ENCODE peak calls at places on chromosomes 7 and 10, in eight cellular contexts. One of them, this sample, is unnamed.

GRCh38 chr10:75400769-75401568 is 595 bp downstream of the ZNF503 start:
- DNase-seq in stomach: peak
- DNase-seq in endothelial cell of umbilical vein: peak
- DNase-seq in DND-41: no peak
- DNase-seq in foreskin fibroblast: peak
- DNase-seq in body of pancreas: peak
- DNase-seq in IMR-90: peak
- DNase-seq in HFF-Myc: no peak
- DNase-seq in this sample: no peak

GRCh38 chr7:149625339-149625946 is 127.8 kb upstream of the ZNF746 start:
- DNase-seq in stomach: peak
- DNase-seq in endothelial cell of umbilical vein: peak
- DNase-seq in DND-41: peak
- DNase-seq in foreskin fibroblast: peak
- DNase-seq in body of pancreas: peak
- DNase-seq in IMR-90: peak
- DNase-seq in HFF-Myc: peak
- DNase-seq in this sample: no peak

GRCh38 chr7:108114117-108114841 is 15.9 kb downstream of the LAMB4 start:
- DNase-seq in stomach: no peak
- DNase-seq in endothelial cell of umbilical vein: peak
- DNase-seq in DND-41: no peak
- DNase-seq in foreskin fibroblast: no peak
- DNase-seq in body of pancreas: no peak
- DNase-seq in IMR-90: no peak
- DNase-seq in HFF-Myc: no peak
- DNase-seq in this sample: no peak

GRCh38 chr10:132297521-132297920 is 10.2 kb downstream of the STK32C start:
- DNase-seq in stomach: no peak
- DNase-seq in endothelial cell of umbilical vein: no peak
- DNase-seq in DND-41: peak
- DNase-seq in foreskin fibroblast: no peak
- DNase-seq in body of pancreas: no peak
- DNase-seq in IMR-90: no peak
- DNase-seq in HFF-Myc: no peak
- DNase-seq in this sample: no peak

GRCh38 chr7:44490351-44491200 is at the start of gene NUDCD3:
- DNase-seq in stomach: peak
- DNase-seq in endothelial cell of umbilical vein: peak
- DNase-seq in DND-41: peak
- DNase-seq in foreskin fibroblast: peak
- DNase-seq in body of pancreas: peak
- DNase-seq in IMR-90: peak
- DNase-seq in HFF-Myc: peak
- DNase-seq in this sample: no peak

GRCh38 chr7:157692156-157693011 is 355.6 kb downstream of the DNAJB6 start:
- DNase-seq in stomach: no peak
- DNase-seq in endothelial cell of umbilical vein: no peak
- DNase-seq in DND-41: no peak
- DNase-seq in foreskin fibroblast: no peak
- DNase-seq in body of pancreas: no peak
- DNase-seq in IMR-90: no peak
- DNase-seq in HFF-Myc: no peak
- DNase-seq in this sample: no peak

GRCh38 chr7:79553811-79554555 is 100.5 kb upstream of the MAGI2 start:
- DNase-seq in stomach: no peak
- DNase-seq in endothelial cell of umbilical vein: no peak
- DNase-seq in DND-41: no peak
- DNase-seq in foreskin fibroblast: peak
- DNase-seq in body of pancreas: no peak
- DNase-seq in IMR-90: peak
- DNase-seq in HFF-Myc: no peak
- DNase-seq in this sample: peak

GRCh38 chr7:108145401-108145800 is 15.2 kb upstream of the LAMB4 start:
- DNase-seq in stomach: no peak
- DNase-seq in endothelial cell of umbilical vein: no peak
- DNase-seq in DND-41: no peak
- DNase-seq in foreskin fibroblast: no peak
- DNase-seq in body of pancreas: no peak
- DNase-seq in IMR-90: no peak
- DNase-seq in HFF-Myc: no peak
- DNase-seq in this sample: no peak

GRCh38 chr10:60816624-60817023 is 38.3 kb downstream of the CDK1 start:
- DNase-seq in stomach: peak
- DNase-seq in endothelial cell of umbilical vein: peak
- DNase-seq in DND-41: peak
- DNase-seq in foreskin fibroblast: peak
- DNase-seq in body of pancreas: peak
- DNase-seq in IMR-90: peak
- DNase-seq in HFF-Myc: peak
- DNase-seq in this sample: peak

GRCh38 chr10:69491611-69492010 is 40.3 kb downstream of the TSPAN15 start:
- DNase-seq in stomach: no peak
- DNase-seq in endothelial cell of umbilical vein: no peak
- DNase-seq in DND-41: no peak
- DNase-seq in foreskin fibroblast: no peak
- DNase-seq in body of pancreas: peak
- DNase-seq in IMR-90: no peak
- DNase-seq in HFF-Myc: no peak
- DNase-seq in this sample: no peak

DNA sequence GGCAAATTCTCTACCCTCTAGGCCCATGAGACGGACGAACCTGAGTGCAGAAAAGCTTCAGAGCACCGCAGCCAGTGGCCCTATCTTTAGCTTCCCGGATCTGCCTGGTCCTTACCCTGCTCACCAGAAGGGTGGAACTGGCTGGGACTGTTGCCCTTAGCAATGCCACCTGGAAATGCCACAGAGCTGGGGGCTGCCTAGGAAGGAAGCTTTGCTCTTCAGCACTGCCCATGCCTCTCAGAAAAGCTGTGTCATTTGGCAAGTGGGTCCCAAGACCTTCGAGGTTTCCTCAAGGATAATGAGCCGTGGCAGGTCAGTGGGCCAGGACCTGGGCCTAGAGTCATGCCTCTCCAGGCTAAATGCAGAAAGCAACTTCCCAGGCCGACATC is 2.2 kb upstream of the HOXA10 start:
- DNase-seq in stomach: no peak
- DNase-seq in endothelial cell of umbilical vein: peak
- DNase-seq in DND-41: no peak
- DNase-seq in foreskin fibroblast: no peak
- DNase-seq in body of pancreas: peak
- DNase-seq in IMR-90: no peak
- DNase-seq in HFF-Myc: no peak
- DNase-seq in this sample: no peak
- H3K4me3 ChIP-seq in stomach: no peak
- H3K4me3 ChIP-seq in endothelial cell of umbilical vein: peak
- H3K4me3 ChIP-seq in DND-41: no peak
- H3K4me3 ChIP-seq in foreskin fibroblast: peak
- H3K4me3 ChIP-seq in body of pancreas: no peak
- H3K4me3 ChIP-seq in IMR-90: no peak
- H3K4me3 ChIP-seq in HFF-Myc: peak
- H3K4me3 ChIP-seq in this sample: peak

GRCh38 chr7:117961235-117961634 is 88.0 kb upstream of the CTTNBP2 start:
- DNase-seq in stomach: no peak
- DNase-seq in endothelial cell of umbilical vein: no peak
- DNase-seq in DND-41: no peak
- DNase-seq in foreskin fibroblast: no peak
- DNase-seq in body of pancreas: no peak
- DNase-seq in IMR-90: no peak
- DNase-seq in HFF-Myc: no peak
- DNase-seq in this sample: no peak

GRCh38 chr7:117963278-117964184 is 90.3 kb upstream of the CTTNBP2 start:
- DNase-seq in stomach: no peak
- DNase-seq in endothelial cell of umbilical vein: no peak
- DNase-seq in DND-41: no peak
- DNase-seq in foreskin fibroblast: no peak
- DNase-seq in body of pancreas: no peak
- DNase-seq in IMR-90: no peak
- DNase-seq in HFF-Myc: no peak
- DNase-seq in this sample: no peak

GRCh38 chr7:117962598-117962997 is 89.4 kb upstream of the CTTNBP2 start:
- DNase-seq in stomach: no peak
- DNase-seq in endothelial cell of umbilical vein: no peak
- DNase-seq in DND-41: no peak
- DNase-seq in foreskin fibroblast: no peak
- DNase-seq in body of pancreas: no peak
- DNase-seq in IMR-90: no peak
- DNase-seq in HFF-Myc: no peak
- DNase-seq in this sample: no peak

GRCh38 chr7:117960351-117960750 is 87.1 kb upstream of the CTTNBP2 start:
- DNase-seq in stomach: no peak
- DNase-seq in endothelial cell of umbilical vein: no peak
- DNase-seq in DND-41: no peak
- DNase-seq in foreskin fibroblast: no peak
- DNase-seq in body of pancreas: no peak
- DNase-seq in IMR-90: no peak
- DNase-seq in HFF-Myc: no peak
- DNase-seq in this sample: no peak
- TF ChIP-seq CTCF in stomach: no peak
- TF ChIP-seq CTCF in endothelial cell of umbilical vein: no peak
- TF ChIP-seq CTCF in DND-41: no peak
- TF ChIP-seq CTCF in foreskin fibroblast: no peak
- TF ChIP-seq CTCF in body of pancreas: no peak
- TF ChIP-seq CTCF in IMR-90: no peak
- TF ChIP-seq CTCF in HFF-Myc: no peak
- TF ChIP-seq CTCF in this sample: no peak

DNA sequence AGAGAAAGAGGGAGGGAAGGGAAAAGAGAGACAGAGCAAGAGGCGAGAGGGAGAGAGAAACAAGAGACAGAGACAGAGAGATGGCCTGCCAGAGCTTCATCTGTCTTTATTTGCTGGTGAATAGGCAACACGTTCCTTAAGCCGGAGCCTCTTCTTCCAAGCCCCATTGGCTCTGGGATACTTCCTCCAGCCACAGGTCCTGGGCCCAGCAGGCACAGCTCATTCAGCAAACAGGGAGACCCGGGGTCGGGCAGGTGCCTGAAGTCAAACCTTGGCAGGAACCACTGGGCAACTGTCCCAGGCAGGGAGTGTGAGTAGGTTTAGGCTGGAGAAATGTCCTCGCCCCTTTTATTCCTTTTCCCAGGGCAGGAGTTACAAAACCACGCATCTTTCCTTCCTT is 68.2 kb downstream of the MYL10 start:
- DNase-seq in stomach: peak
- DNase-seq in endothelial cell of umbilical vein: no peak
- DNase-seq in DND-41: no peak
- DNase-seq in foreskin fibroblast: no peak
- DNase-seq in body of pancreas: no peak
- DNase-seq in IMR-90: no peak
- DNase-seq in HFF-Myc: no peak
- DNase-seq in this sample: no peak
- H3K4me3 ChIP-seq in stomach: no peak
- H3K4me3 ChIP-seq in endothelial cell of umbilical vein: no peak
- H3K4me3 ChIP-seq in DND-41: no peak
- H3K4me3 ChIP-seq in foreskin fibroblast: no peak
- H3K4me3 ChIP-seq in body of pancreas: no peak
- H3K4me3 ChIP-seq in IMR-90: no peak
- H3K4me3 ChIP-seq in HFF-Myc: no peak
- H3K4me3 ChIP-seq in this sample: no peak

GRCh38 chr10:126242352-126243260 is 145.7 kb downstream of the ADAM12 start:
- DNase-seq in stomach: no peak
- DNase-seq in endothelial cell of umbilical vein: no peak
- DNase-seq in DND-41: no peak
- DNase-seq in foreskin fibroblast: peak
- DNase-seq in body of pancreas: peak
- DNase-seq in IMR-90: peak
- DNase-seq in HFF-Myc: peak
- DNase-seq in this sample: peak

GRCh38 chr10:126243306-126243705 is 145.0 kb downstream of the ADAM12 start:
- DNase-seq in stomach: no peak
- DNase-seq in endothelial cell of umbilical vein: no peak
- DNase-seq in DND-41: no peak
- DNase-seq in foreskin fibroblast: no peak
- DNase-seq in body of pancreas: no peak
- DNase-seq in IMR-90: peak
- DNase-seq in HFF-Myc: no peak
- DNase-seq in this sample: no peak

GRCh38 chr10:126240483-126240882 is 147.8 kb downstream of the ADAM12 start:
- DNase-seq in stomach: no peak
- DNase-seq in endothelial cell of umbilical vein: no peak
- DNase-seq in DND-41: no peak
- DNase-seq in foreskin fibroblast: no peak
- DNase-seq in body of pancreas: no peak
- DNase-seq in IMR-90: no peak
- DNase-seq in HFF-Myc: no peak
- DNase-seq in this sample: no peak

GRCh38 chr10:126235979-126236851 is 152.1 kb downstream of the ADAM12 start:
- DNase-seq in stomach: no peak
- DNase-seq in endothelial cell of umbilical vein: no peak
- DNase-seq in DND-41: no peak
- DNase-seq in foreskin fibroblast: no peak
- DNase-seq in body of pancreas: no peak
- DNase-seq in IMR-90: no peak
- DNase-seq in HFF-Myc: no peak
- DNase-seq in this sample: no peak

DNA sequence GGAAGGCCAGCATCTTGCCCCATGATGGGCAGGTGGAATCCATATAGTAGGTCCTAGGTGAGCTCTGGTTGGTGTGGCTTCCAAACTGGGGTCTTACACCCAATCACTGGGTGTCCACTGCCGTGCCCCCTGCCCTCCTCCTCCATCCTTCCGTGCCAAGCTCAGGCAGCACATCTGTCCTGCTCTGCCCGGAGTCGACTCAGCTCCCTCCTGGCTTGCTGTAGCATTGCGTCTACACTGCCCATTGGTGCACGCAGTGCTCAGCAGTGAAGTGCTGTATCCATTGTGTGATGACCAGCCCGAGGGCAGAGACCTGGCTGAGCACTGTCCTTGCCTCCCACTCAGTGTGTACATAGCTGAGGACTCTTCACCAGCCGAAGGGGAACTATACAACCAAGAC is 148.4 kb downstream of the ADAM12 start:
- DNase-seq in stomach: no peak
- DNase-seq in endothelial cell of umbilical vein: no peak
- DNase-seq in DND-41: no peak
- DNase-seq in foreskin fibroblast: no peak
- DNase-seq in body of pancreas: no peak
- DNase-seq in IMR-90: no peak
- DNase-seq in HFF-Myc: no peak
- DNase-seq in this sample: no peak
- TF ChIP-seq CTCF in stomach: no peak
- TF ChIP-seq CTCF in endothelial cell of umbilical vein: no peak
- TF ChIP-seq CTCF in DND-41: no peak
- TF ChIP-seq CTCF in foreskin fibroblast: no peak
- TF ChIP-seq CTCF in body of pancreas: no peak
- TF ChIP-seq CTCF in IMR-90: no peak
- TF ChIP-seq CTCF in HFF-Myc: no peak
- TF ChIP-seq CTCF in this sample: no peak

GRCh38 chr7:25831901-25832411 is 320.0 kb upstream of the NFE2L3 start:
- DNase-seq in stomach: no peak
- DNase-seq in endothelial cell of umbilical vein: no peak
- DNase-seq in DND-41: no peak
- DNase-seq in foreskin fibroblast: peak
- DNase-seq in body of pancreas: no peak
- DNase-seq in IMR-90: peak
- DNase-seq in HFF-Myc: no peak
- DNase-seq in this sample: no peak
- H3K4me3 ChIP-seq in stomach: no peak
- H3K4me3 ChIP-seq in endothelial cell of umbilical vein: no peak
- H3K4me3 ChIP-seq in DND-41: no peak
- H3K4me3 ChIP-seq in foreskin fibroblast: no peak
- H3K4me3 ChIP-seq in body of pancreas: no peak
- H3K4me3 ChIP-seq in IMR-90: no peak
- H3K4me3 ChIP-seq in HFF-Myc: no peak
- H3K4me3 ChIP-seq in this sample: no peak